ENCODE peak calls at places on chromosomes 7 and 10, in six cellular contexts. U, D, L, C, J and R are unnamed samples.

GRCh38 chr7:28490831-28491230 is 78.5 kb downstream of the CREB5 start:
- DNase-seq in J (no peak), C (no peak), L (no peak), U (no peak), D (no peak), R (no peak)

GRCh38 chr7:133365892-133366291 is 113.0 kb downstream of the EXOC4 start:
- DNase-seq in J (no peak), L (no peak), D (no peak), C (no peak), U (peak; percentile 14), R (no peak)

GRCh38 chr7:113283861-113284260 is 165.5 kb upstream of the SMIM30 start:
- DNase-seq in U (no peak), D (no peak), C (no peak), J (no peak), L (no peak), R (no peak)

GRCh38 chr7:28166982-28167715 is 13.4 kb downstream of the JAZF1 start:
- DNase-seq in U (no peak), D (no peak), C (no peak), J (no peak), L (no peak), R (no peak)

GRCh38 chr10:110637558-110638053 is 6.5 kb upstream of the RBM20 start:
- DNase-seq in L (no peak), C (no peak), D (no peak), U (no peak), J (no peak), R (peak; percentile 21)

GRCh38 chr7:34339061-34339526 is 318.9 kb upstream of the NPSR1 start:
- DNase-seq in C (no peak), L (no peak), D (no peak), U (no peak), J (no peak), R (no peak)

GRCh38 chr7:108515013-108515412 is 10.9 kb downstream of the PNPLA8 start:
- DNase-seq in J (no peak), D (no peak), U (no peak), L (no peak), C (no peak), R (no peak)

GRCh38 chr7:91504919-91505318 is 240.7 kb downstream of the FZD1 start:
- DNase-seq in C (no peak), D (no peak), L (no peak), J (no peak), U (no peak), R (no peak)

GRCh38 chr10:71478173-71478572 is 81.5 kb downstream of the CDH23 start:
- DNase-seq in U (no peak), D (no peak), L (no peak), C (no peak), J (no peak), R (no peak)

GRCh38 chr10:71222541-71223364 is 10.4 kb downstream of the UNC5B start:
- DNase-seq in C (no peak), J (no peak), U (peak; percentile 20), L (no peak), D (no peak), R (peak; percentile 88)

GRCh38 chr10:88651131-88651541 is 13.1 kb upstream of the LIPF start:
- DNase-seq in D (no peak), C (no peak), U (no peak), L (no peak), J (peak; percentile 15), R (no peak)

DNA sequence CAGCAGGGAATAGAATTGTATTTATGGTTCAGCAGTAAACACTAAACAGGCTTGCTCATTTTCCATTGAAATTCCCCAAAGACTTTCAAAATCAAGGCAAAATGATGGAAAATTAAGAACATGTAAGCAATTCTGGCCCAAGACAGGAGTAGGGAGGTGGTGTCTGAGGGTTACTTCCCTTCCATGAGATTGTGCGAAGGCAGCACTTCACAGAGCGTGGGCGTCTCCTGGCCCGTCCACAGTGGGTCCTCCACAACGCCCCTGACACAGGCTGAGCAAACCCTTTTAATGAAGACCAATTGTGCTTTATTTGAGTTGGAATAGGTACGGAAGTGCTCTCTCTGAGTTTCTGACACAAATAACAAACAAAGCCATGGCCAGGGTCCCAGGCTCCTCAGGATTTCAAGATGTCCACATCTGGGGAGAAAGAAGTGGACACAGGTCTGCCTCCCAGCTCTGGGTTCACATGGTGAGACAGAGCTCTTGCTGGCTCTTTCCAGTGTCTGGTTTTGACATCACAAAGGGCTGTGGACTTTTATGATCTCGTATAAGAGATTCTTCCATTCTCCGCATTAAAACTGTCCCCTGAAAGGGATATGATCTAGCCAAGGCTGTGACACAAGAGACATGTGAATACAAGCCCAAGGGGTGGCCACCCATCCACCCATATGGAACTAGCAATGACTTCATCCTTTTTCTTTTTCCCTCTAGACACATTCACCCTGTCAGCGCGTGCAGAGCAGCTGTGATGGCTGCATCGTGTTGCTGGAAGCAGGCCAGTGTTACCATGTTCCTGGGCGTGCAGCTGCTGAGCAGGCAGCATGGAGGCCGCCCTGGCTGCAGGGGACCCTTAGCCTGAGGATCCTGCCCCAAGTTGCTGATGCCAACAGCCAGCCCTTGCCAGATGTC is 145.7 kb downstream of the ADAM12 start:
- DNase-seq in C (no peak), L (no peak), D (no peak), U (peak; percentile 52), J (no peak), R (peak; percentile 73)
- H3K4me1 ChIP-seq in C (peaks cover 4% of the 10 kb centered on the region), L (no peaks in the 10 kb centered on the region), D (no peaks in the 10 kb centered on the region), U (no peaks in the 10 kb centered on the region), J (peaks cover 10% of the 10 kb centered on the region), R (peaks cover 5% of the 10 kb centered on the region)

DNA sequence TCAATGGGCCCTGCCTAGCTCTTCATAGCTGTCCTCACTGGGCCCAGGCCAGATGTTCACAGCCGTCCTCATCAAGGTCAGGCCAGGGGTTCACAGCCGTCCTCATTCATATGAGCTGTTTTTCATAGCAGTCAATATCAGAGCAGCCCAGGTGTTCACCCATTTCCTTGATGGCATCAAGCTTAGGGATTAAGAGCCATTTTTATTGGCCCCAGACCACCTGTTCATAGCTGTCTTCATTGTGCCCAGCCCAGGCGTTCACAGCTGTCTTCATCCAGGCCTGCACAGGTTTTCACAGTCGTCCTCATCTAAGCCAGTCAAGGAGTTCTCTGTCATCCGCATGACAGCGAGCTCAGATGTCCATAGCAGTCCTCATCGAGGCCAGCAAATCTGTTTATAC is 9.4 kb downstream of the FRG2B start:
- DNase-seq in J (no peak), U (no peak), D (no peak), C (no peak), L (no peak), R (no peak)
- H3K9me3 ChIP-seq in J (no peaks in the 10 kb centered on the region), U (no peaks in the 10 kb centered on the region), D (no peaks in the 10 kb centered on the region), C (no peaks in the 10 kb centered on the region), L (no peaks in the 10 kb centered on the region), R (no peaks in the 10 kb centered on the region)

GRCh38 chr7:135938086-135938485 is 39.1 kb downstream of the MTPN start:
- DNase-seq in J (no peak), D (no peak), U (no peak), L (no peak), C (no peak), R (no peak)

GRCh38 chr7:135930565-135931423 is 46.4 kb downstream of the MTPN start:
- DNase-seq in U (no peak), D (no peak), C (no peak), L (no peak), J (no peak), R (peak; percentile 66)

GRCh38 chr7:135933509-135934188 is 43.5 kb downstream of the MTPN start:
- DNase-seq in J (no peak), C (no peak), U (no peak), D (no peak), L (no peak), R (no peak)

GRCh38 chr7:135936497-135937217 is 40.5 kb downstream of the MTPN start:
- DNase-seq in C (no peak), D (no peak), U (no peak), J (no peak), L (no peak), R (no peak)

DNA sequence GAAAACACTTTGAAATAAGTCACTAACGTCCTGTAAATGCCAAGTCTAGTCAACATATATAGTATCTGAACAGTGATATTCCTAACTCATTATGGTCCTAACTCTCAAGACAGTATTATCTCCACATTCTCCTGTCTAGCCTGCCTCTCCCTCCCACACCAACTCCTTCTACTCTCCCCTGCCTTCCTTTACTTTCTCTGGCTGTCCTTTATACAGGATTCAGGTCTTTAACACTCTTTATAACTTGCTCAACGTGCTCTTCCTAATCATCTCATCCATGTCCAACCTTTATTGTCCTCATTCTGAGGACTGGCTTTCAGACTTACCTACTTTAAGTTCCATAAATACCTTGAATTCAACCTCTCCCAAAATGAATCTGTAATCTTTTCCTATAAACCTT is 42.5 kb downstream of the MTPN start:
- DNase-seq in C (no peak), D (no peak), J (no peak), L (no peak), U (no peak), R (no peak)
- H3K4me1 ChIP-seq in C (no peaks in the 10 kb centered on the region), D (peaks cover 30% of the 10 kb centered on the region), J (peaks cover 36% of the 10 kb centered on the region), L (peaks cover 20% of the 10 kb centered on the region), U (no peaks in the 10 kb centered on the region), R (peaks cover 12% of the 10 kb centered on the region)

DNA sequence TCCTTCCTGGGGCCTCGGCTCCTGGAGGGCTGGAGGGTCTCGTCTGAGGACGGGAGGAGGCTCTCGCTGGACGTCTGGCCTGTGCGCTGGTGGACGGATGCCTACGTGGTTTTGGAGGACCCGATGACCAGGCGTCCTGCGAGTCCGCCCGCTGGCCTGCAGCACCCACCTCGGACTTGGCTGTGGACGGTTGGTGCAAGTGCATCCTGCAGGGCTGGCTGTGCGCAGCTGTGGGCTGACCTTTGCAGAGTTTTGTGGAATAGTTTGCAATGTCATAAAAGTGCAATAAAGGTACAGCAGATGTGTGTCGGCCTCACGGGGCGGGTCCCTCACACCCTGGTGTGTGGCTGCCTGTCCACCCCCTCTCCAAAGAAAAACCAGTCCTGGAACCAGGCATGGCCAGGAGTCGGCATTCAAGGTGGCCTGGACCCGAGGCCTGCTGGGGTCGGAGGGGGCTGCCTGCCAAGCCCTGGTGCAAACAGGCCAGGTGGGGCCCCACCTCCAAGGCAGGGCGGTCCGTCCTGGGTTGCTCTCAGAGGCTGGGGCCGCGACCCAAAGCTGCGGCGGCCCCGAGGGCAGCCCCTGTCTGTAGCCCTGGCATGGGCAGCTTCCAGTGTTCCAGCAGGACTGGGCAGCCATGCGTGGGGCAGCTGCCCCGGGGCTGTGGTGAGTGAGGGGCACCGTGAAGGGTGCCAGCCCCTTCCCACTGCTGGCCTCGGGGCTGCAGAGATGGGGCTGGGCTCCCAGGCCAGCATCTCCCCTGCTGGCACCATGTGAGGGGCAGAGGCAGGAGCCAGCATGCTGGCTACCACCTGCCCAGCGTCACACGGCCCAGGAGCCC is 29.3 kb upstream of the FOXL3 start:
- DNase-seq in U (no peak), J (no peak), D (no peak), C (no peak), L (no peak), R (no peak)
- H3K9me3 ChIP-seq in U (no peaks in the 10 kb centered on the region), J (peaks cover 67% of the 10 kb centered on the region), D (no peaks in the 10 kb centered on the region), C (peaks cover 15% of the 10 kb centered on the region), L (no peaks in the 10 kb centered on the region), R (peaks cover 8% of the 10 kb centered on the region)

DNA sequence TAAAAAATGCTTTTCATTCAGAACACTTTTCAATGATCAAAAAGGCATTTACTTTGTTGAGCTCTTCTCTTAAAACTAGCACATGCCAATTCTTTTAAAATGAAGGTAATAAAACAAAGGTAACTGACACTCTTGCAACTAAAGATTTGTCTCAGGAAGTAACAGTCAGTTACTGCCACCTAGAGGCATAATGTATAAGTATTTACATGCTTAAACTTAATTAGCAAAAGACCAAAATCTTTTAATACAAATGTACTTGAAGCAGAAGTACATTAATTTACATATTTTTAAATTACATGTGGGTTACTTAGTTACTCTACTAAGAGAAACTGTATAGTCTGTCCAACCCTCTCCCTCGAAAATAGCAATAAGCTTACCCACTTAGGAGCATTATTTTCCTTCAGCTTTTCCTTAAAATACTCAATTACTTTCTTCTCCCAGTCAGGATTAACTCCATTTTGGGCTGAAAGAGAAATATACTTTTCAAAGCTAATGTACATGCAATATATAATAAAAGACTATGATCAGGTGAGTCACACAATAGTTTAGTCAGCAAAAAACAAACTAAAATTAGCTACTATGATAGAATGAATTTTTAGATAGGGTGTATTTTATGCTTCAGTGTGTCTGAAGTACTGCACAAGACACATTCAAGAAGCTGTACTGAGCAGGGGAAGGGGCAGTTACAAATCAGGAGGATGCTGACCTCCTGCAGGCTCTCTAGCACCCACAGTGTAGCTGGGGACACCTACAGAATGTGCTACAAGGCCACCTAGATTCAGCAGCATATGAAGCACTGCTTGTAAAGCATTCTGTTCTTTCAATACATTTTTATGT is 13.0 kb downstream of the MCMBP start:
- DNase-seq in D (no peak), J (peak; percentile 24), C (no peak), L (no peak), U (no peak), R (no peak)
- H3K4me1 ChIP-seq in D (peaks cover 5% of the 10 kb centered on the region), J (peaks cover 15% of the 10 kb centered on the region), C (no peaks in the 10 kb centered on the region), L (peaks cover 10% of the 10 kb centered on the region), U (no peaks in the 10 kb centered on the region), R (no peaks in the 10 kb centered on the region)